ENCODE peak calls at places on chromosome 1, in five cellular contexts. C, F, H, I and K are unnamed samples.

GRCh38 chr1:93635614-93636543 is 45.8 kb downstream of the BCAR3 start:
- ATAC-seq in I (no peak), F (no peak), H (no peak), C (peak; percentile 55), K (no peak)

GRCh38 chr1:207807395-207808321 is 55.8 kb downstream of the CD46 start:
- ATAC-seq in H (peak; percentile 35), C (peak; percentile 49), I (peak; percentile 31), F (no peak), K (no peak)

GRCh38 chr1:167517535-167518330 is 596 bp downstream of the CD247 start:
- ATAC-seq in F (peak; percentile 81), C (peak; percentile 13), H (peak; percentile 97), I (peak; percentile 81), K (no peak)

GRCh38 chr1:51284487-51284954 is 45.8 kb downstream of the TTC39A start:
- ATAC-seq in F (no peak), C (peak; percentile 85), I (peak; percentile 26), H (peak; percentile 79), K (no peak)

GRCh38 chr1:89763649-89763986 is 57.2 kb upstream of the LRRC8D start:
- ATAC-seq in C (no peak), F (no peak), H (no peak), I (no peak), K (no peak)

GRCh38 chr1:115654663-115655306 is 13.0 kb downstream of the VANGL1 start:
- ATAC-seq in H (no peak), C (peak; percentile 60), F (no peak), I (no peak), K (no peak)

GRCh38 chr1:108192581-108192980 is 7.6 kb downstream of the SLC25A24 start:
- ATAC-seq in H (no peak), I (no peak), C (no peak), F (no peak), K (no peak)

GRCh38 chr1:51628715-51629590 is 12.1 kb downstream of the OSBPL9 start:
- ATAC-seq in F (no peak), H (no peak), I (no peak), C (no peak), K (no peak)

GRCh38 chr1:158818560-158818959 is 12.6 kb upstream of the MNDA start:
- ATAC-seq in C (no peak), H (no peak), I (no peak), F (no peak), K (no peak)

GRCh38 chr1:239538244-239538988 is 152.0 kb downstream of the CHRM3 start:
- ATAC-seq in I (no peak), F (no peak), C (no peak), H (no peak), K (no peak)

GRCh38 chr1:204302769-204303168 is 57.0 kb downstream of the PLEKHA6 start:
- ATAC-seq in H (no peak), F (no peak), C (no peak), I (no peak), K (no peak)

GRCh38 chr1:202584707-202585590 is 125.3 kb downstream of the SYT2 start:
- ATAC-seq in H (no peak), F (no peak), I (no peak), C (no peak), K (no peak)

GRCh38 chr1:233708416-233708815 is 94.5 kb downstream of the KCNK1 start:
- ATAC-seq in I (no peak), H (no peak), C (no peak), F (no peak), K (no peak)

GRCh38 chr1:176183618-176184017 is 23.5 kb downstream of the COP1 start:
- ATAC-seq in C (no peak), H (peak; percentile 61), I (no peak), F (no peak), K (no peak)

GRCh38 chr1:44619261-44619900 is 54.9 kb downstream of the TMEM53 start:
- ATAC-seq in I (no peak), F (no peak), H (no peak), C (no peak), K (no peak)

GRCh38 chr1:201766117-201766863 is 62.7 kb upstream of the IPO9 start:
- ATAC-seq in I (no peak), C (peak; percentile 74), H (no peak), F (no peak), K (peak; percentile 73)

GRCh38 chr1:55507578-55507931 is 292.4 kb upstream of the USP24 start:
- ATAC-seq in C (no peak), I (no peak), H (no peak), F (no peak), K (no peak)

GRCh38 chr1:42737257-42737656 is 2.8 kb downstream of the CLDN19 start:
- ATAC-seq in H (no peak), C (peak; percentile 46), F (peak; percentile 38), I (peak; percentile 25), K (peak; percentile 12)

GRCh38 chr1:14535619-14536355 is 62.7 kb upstream of the KAZN start:
- ATAC-seq in F (no peak), C (no peak), I (no peak), H (no peak), K (no peak)

GRCh38 chr1:236717811-236718210 is 31.5 kb downstream of the ACTN2 start:
- ATAC-seq in I (no peak), H (no peak), F (no peak), C (peak; percentile 20), K (no peak)